ENCODE peak calls at places on chromosomes 16 and 17, in nine cellular contexts. One of them, this sample, is unnamed.

GRCh38 chr16:11354733-11355574 is 9.7 kb downstream of the RMI2 start:
- DNase-seq in colonic mucosa: no peak
- DNase-seq in cardiac fibroblast: no peak
- DNase-seq in testis: peak; percentile 47
- DNase-seq in cardiac muscle cell: peak; percentile 66
- DNase-seq in AG10803: peak; percentile 40
- DNase-seq in PC-3: no peak
- DNase-seq in tibial artery: no peak
- DNase-seq in Caco-2: no peak
- DNase-seq in this sample: no peak

GRCh38 chr17:17186051-17186450 is 20.1 kb downstream of the PLD6 start:
- DNase-seq in testis: no peak
- DNase-seq in cardiac muscle cell: no peak
- DNase-seq in tibial artery: no peak
- DNase-seq in AG10803: no peak
- DNase-seq in PC-3: peak; percentile 73
- DNase-seq in Caco-2: peak; percentile 28
- DNase-seq in cardiac fibroblast: no peak
- DNase-seq in colonic mucosa: no peak
- DNase-seq in this sample: no peak

GRCh38 chr16:86575754-86576557 is 2.4 kb upstream of the FOXL1 start:
- DNase-seq in cardiac fibroblast: peak; percentile 98
- DNase-seq in cardiac muscle cell: peak; percentile 94
- DNase-seq in PC-3: peak; percentile 94
- DNase-seq in testis: peak; percentile 82
- DNase-seq in Caco-2: peak; percentile 92
- DNase-seq in colonic mucosa: peak; percentile 79
- DNase-seq in tibial artery: peak; percentile 94
- DNase-seq in AG10803: peak; percentile 94
- DNase-seq in this sample: peak; percentile 73

GRCh38 chr17:59371426-59372099 is 40.1 kb downstream of the YPEL2 start:
- DNase-seq in tibial artery: peak; percentile 92
- DNase-seq in AG10803: peak; percentile 65
- DNase-seq in testis: peak; percentile 79
- DNase-seq in PC-3: no peak
- DNase-seq in Caco-2: no peak
- DNase-seq in cardiac muscle cell: no peak
- DNase-seq in cardiac fibroblast: peak; percentile 81
- DNase-seq in colonic mucosa: peak; percentile 46
- DNase-seq in this sample: peak; percentile 30

GRCh38 chr16:49492090-49492801 is 118.6 kb downstream of the C16orf78 start:
- DNase-seq in AG10803: no peak
- DNase-seq in cardiac fibroblast: peak; percentile 9
- DNase-seq in colonic mucosa: no peak
- DNase-seq in cardiac muscle cell: peak; percentile 31
- DNase-seq in PC-3: peak; percentile 6
- DNase-seq in testis: peak; percentile 75
- DNase-seq in tibial artery: peak; percentile 69
- DNase-seq in Caco-2: peak; percentile 61
- DNase-seq in this sample: no peak

GRCh38 chr17:78275355-78275754 is 43.9 kb downstream of the TMEM235 start:
- DNase-seq in AG10803: no peak
- DNase-seq in tibial artery: no peak
- DNase-seq in cardiac fibroblast: no peak
- DNase-seq in colonic mucosa: no peak
- DNase-seq in testis: no peak
- DNase-seq in PC-3: no peak
- DNase-seq in cardiac muscle cell: no peak
- DNase-seq in Caco-2: no peak
- DNase-seq in this sample: no peak

GRCh38 chr17:16211601-16212000 is 3.7 kb downstream of the NCOR1 start:
- DNase-seq in testis: no peak
- DNase-seq in AG10803: peak; percentile 70
- DNase-seq in Caco-2: no peak
- DNase-seq in colonic mucosa: no peak
- DNase-seq in PC-3: no peak
- DNase-seq in tibial artery: no peak
- DNase-seq in cardiac muscle cell: no peak
- DNase-seq in cardiac fibroblast: no peak
- DNase-seq in this sample: no peak

GRCh38 chr17:57624390-57624789 is 120.7 kb downstream of the CCDC182 start:
- DNase-seq in cardiac fibroblast: no peak
- DNase-seq in tibial artery: peak; percentile 43
- DNase-seq in cardiac muscle cell: no peak
- DNase-seq in testis: no peak
- DNase-seq in Caco-2: no peak
- DNase-seq in AG10803: no peak
- DNase-seq in colonic mucosa: no peak
- DNase-seq in PC-3: no peak
- DNase-seq in this sample: no peak

GRCh38 chr16:73304008-73304814 is 256.3 kb upstream of the ZFHX3 start:
- DNase-seq in PC-3: no peak
- DNase-seq in Caco-2: no peak
- DNase-seq in AG10803: no peak
- DNase-seq in colonic mucosa: no peak
- DNase-seq in cardiac muscle cell: no peak
- DNase-seq in cardiac fibroblast: no peak
- DNase-seq in testis: no peak
- DNase-seq in tibial artery: no peak
- DNase-seq in this sample: no peak

GRCh38 chr16:24539850-24540484 is 601 bp downstream of the RBBP6 start:
- DNase-seq in testis: peak; percentile 40
- DNase-seq in cardiac fibroblast: no peak
- DNase-seq in tibial artery: peak; percentile 82
- DNase-seq in AG10803: peak; percentile 58
- DNase-seq in colonic mucosa: peak; percentile 55
- DNase-seq in cardiac muscle cell: peak; percentile 61
- DNase-seq in Caco-2: no peak
- DNase-seq in PC-3: no peak
- DNase-seq in this sample: peak; percentile 69

GRCh38 chr16:12332553-12332952 is 356.0 kb downstream of the SNX29 start:
- DNase-seq in Caco-2: no peak
- DNase-seq in testis: no peak
- DNase-seq in cardiac muscle cell: no peak
- DNase-seq in AG10803: no peak
- DNase-seq in colonic mucosa: no peak
- DNase-seq in PC-3: no peak
- DNase-seq in tibial artery: no peak
- DNase-seq in cardiac fibroblast: no peak
- DNase-seq in this sample: no peak

GRCh38 chr16:67562918-67563707 is 787 bp downstream of the CTCF start:
- DNase-seq in cardiac fibroblast: peak; percentile 51
- DNase-seq in AG10803: peak; percentile 54
- DNase-seq in Caco-2: peak; percentile 81
- DNase-seq in tibial artery: peak; percentile 79
- DNase-seq in testis: peak; percentile 58
- DNase-seq in colonic mucosa: peak; percentile 60
- DNase-seq in cardiac muscle cell: peak; percentile 64
- DNase-seq in PC-3: peak; percentile 22
- DNase-seq in this sample: peak; percentile 73

GRCh38 chr16:55655709-55656694 is at the start of gene SLC6A2:
- DNase-seq in tibial artery: no peak
- DNase-seq in cardiac fibroblast: peak; percentile 12
- DNase-seq in PC-3: no peak
- DNase-seq in testis: peak; percentile 42
- DNase-seq in AG10803: no peak
- DNase-seq in colonic mucosa: no peak
- DNase-seq in Caco-2: no peak
- DNase-seq in cardiac muscle cell: no peak
- DNase-seq in this sample: no peak

GRCh38 chr17:13154403-13154802 is 136.6 kb upstream of the ELAC2 start:
- DNase-seq in tibial artery: no peak
- DNase-seq in Caco-2: no peak
- DNase-seq in AG10803: peak; percentile 45
- DNase-seq in cardiac fibroblast: no peak
- DNase-seq in PC-3: no peak
- DNase-seq in colonic mucosa: no peak
- DNase-seq in cardiac muscle cell: no peak
- DNase-seq in testis: no peak
- DNase-seq in this sample: no peak

GRCh38 chr16:3129137-3130131 is 5.4 kb upstream of the ZNF213 start:
- DNase-seq in PC-3: peak; percentile 74
- DNase-seq in cardiac muscle cell: peak; percentile 92
- DNase-seq in testis: peak; percentile 87
- DNase-seq in Caco-2: peak; percentile 81
- DNase-seq in AG10803: peak; percentile 87
- DNase-seq in colonic mucosa: peak; percentile 85
- DNase-seq in tibial artery: peak; percentile 85
- DNase-seq in cardiac fibroblast: peak; percentile 91
- DNase-seq in this sample: peak; percentile 89
- H3K4me3 ChIP-seq in PC-3: no peak overlapping the region
- H3K4me3 ChIP-seq in cardiac muscle cell: no peak overlapping the region
- H3K4me3 ChIP-seq in testis: peak overlapping the region; percentile 49
- H3K4me3 ChIP-seq in Caco-2: peak overlapping the region; percentile 36
- H3K4me3 ChIP-seq in AG10803: peak overlapping the region; percentile 42
- H3K4me3 ChIP-seq in colonic mucosa: peak overlapping the region; percentile 54
- H3K4me3 ChIP-seq in tibial artery: peak overlapping the region; percentile 45
- H3K4me3 ChIP-seq in cardiac fibroblast: peak overlapping the region; percentile 30
- H3K4me3 ChIP-seq in this sample: no peak overlapping the region

GRCh38 chr17:70037498-70037897 is 37.5 kb upstream of the KCNJ16 start:
- DNase-seq in AG10803: no peak
- DNase-seq in Caco-2: no peak
- DNase-seq in PC-3: no peak
- DNase-seq in testis: no peak
- DNase-seq in cardiac muscle cell: no peak
- DNase-seq in tibial artery: no peak
- DNase-seq in cardiac fibroblast: no peak
- DNase-seq in colonic mucosa: no peak
- DNase-seq in this sample: no peak
- H3K4me3 ChIP-seq in AG10803: no peak overlapping the region
- H3K4me3 ChIP-seq in Caco-2: no peak overlapping the region
- H3K4me3 ChIP-seq in PC-3: no peak overlapping the region
- H3K4me3 ChIP-seq in testis: no peak overlapping the region
- H3K4me3 ChIP-seq in cardiac muscle cell: no peak overlapping the region
- H3K4me3 ChIP-seq in tibial artery: no peak overlapping the region
- H3K4me3 ChIP-seq in cardiac fibroblast: no peak overlapping the region
- H3K4me3 ChIP-seq in colonic mucosa: no peak overlapping the region
- H3K4me3 ChIP-seq in this sample: no peak overlapping the region

GRCh38 chr16:58723109-58723508 is 11.0 kb downstream of the GOT2 start:
- DNase-seq in AG10803: no peak
- DNase-seq in PC-3: no peak
- DNase-seq in colonic mucosa: no peak
- DNase-seq in Caco-2: no peak
- DNase-seq in cardiac fibroblast: no peak
- DNase-seq in cardiac muscle cell: no peak
- DNase-seq in testis: no peak
- DNase-seq in tibial artery: no peak
- DNase-seq in this sample: no peak

GRCh38 chr16:58730724-58731370 is 3.3 kb downstream of the GOT2 start:
- DNase-seq in AG10803: no peak
- DNase-seq in cardiac muscle cell: no peak
- DNase-seq in Caco-2: no peak
- DNase-seq in colonic mucosa: no peak
- DNase-seq in tibial artery: no peak
- DNase-seq in PC-3: no peak
- DNase-seq in cardiac fibroblast: no peak
- DNase-seq in testis: no peak
- DNase-seq in this sample: no peak

GRCh38 chr16:58732545-58733247 is 1.4 kb downstream of the GOT2 start:
- DNase-seq in testis: no peak
- DNase-seq in AG10803: no peak
- DNase-seq in PC-3: peak; percentile 64
- DNase-seq in tibial artery: no peak
- DNase-seq in cardiac fibroblast: peak; percentile 85
- DNase-seq in cardiac muscle cell: peak; percentile 31
- DNase-seq in colonic mucosa: no peak
- DNase-seq in Caco-2: no peak
- DNase-seq in this sample: no peak

GRCh38 chr16:58727028-58727781 is 6.9 kb downstream of the GOT2 start:
- DNase-seq in testis: peak; percentile 68
- DNase-seq in colonic mucosa: no peak
- DNase-seq in cardiac fibroblast: no peak
- DNase-seq in AG10803: no peak
- DNase-seq in tibial artery: no peak
- DNase-seq in cardiac muscle cell: no peak
- DNase-seq in PC-3: no peak
- DNase-seq in Caco-2: no peak
- DNase-seq in this sample: no peak

DNA sequence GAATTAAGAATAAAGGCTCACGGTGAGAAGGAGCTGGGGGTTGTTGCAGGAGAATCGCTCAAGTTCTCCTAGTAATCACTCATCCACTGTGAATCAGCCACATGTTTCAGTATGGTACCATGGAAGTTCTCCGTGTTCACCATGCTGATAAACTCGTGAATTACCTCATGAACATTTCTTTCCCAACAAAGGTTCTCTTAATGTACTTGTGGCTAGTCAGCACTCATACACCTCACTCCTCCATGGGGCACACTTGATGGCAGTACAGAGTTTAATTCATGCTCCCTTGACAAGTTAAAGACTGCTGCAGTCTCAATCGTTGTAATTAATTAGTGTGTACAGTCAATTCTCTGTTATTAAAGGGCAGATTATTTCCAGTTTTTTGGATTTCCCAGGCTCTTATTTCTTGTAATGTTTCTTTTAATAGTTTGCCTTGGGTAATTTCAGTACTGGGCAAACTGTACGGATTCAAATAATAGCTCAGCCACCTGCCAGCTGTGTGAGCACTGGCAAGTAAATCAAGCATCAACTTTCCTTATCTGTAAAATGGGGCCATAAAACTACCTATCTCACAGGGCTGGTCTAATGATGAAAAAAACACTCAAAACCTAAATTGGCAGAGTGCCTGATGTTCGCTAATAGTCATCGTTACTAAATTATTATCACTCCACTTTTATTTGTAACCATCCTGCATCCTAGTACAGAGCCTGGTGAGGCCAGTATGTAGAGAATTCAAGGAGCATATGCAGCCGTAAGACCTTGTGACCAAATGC is 6.1 kb downstream of the GOT2 start:
- DNase-seq in PC-3: no peak
- DNase-seq in cardiac muscle cell: no peak
- DNase-seq in Caco-2: no peak
- DNase-seq in AG10803: no peak
- DNase-seq in testis: no peak
- DNase-seq in tibial artery: no peak
- DNase-seq in cardiac fibroblast: no peak
- DNase-seq in colonic mucosa: no peak
- DNase-seq in this sample: no peak
- H3K4me3 ChIP-seq in PC-3: no peak overlapping the region
- H3K4me3 ChIP-seq in cardiac muscle cell: no peak overlapping the region
- H3K4me3 ChIP-seq in Caco-2: no peak overlapping the region
- H3K4me3 ChIP-seq in AG10803: no peak overlapping the region
- H3K4me3 ChIP-seq in testis: no peak overlapping the region
- H3K4me3 ChIP-seq in tibial artery: no peak overlapping the region
- H3K4me3 ChIP-seq in cardiac fibroblast: no peak overlapping the region
- H3K4me3 ChIP-seq in colonic mucosa: no peak overlapping the region
- H3K4me3 ChIP-seq in this sample: no peak overlapping the region

DNA sequence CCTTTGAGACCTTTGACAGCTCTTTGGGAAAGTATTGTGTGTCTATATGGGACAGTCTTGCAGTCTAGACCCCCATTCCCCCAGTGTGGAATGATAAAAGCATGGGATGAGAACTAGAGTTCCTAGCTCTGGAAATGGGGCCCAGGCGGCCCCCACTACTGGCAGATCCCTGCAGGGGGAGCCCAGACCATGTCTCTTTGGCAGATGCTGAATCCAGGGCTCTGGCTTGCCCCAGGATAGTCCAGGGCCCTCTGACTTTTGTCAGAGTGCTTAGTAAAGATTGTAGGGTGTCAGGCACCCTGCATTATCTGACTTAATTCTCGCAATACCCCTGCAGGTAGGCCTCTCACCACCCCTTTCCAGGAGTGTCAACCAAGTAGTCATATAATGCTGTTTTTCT is 8.3 kb downstream of the ALKBH5 start:
- DNase-seq in cardiac muscle cell: no peak
- DNase-seq in Caco-2: peak; percentile 39
- DNase-seq in AG10803: no peak
- DNase-seq in tibial artery: no peak
- DNase-seq in colonic mucosa: no peak
- DNase-seq in PC-3: no peak
- DNase-seq in cardiac fibroblast: peak; percentile 7
- DNase-seq in testis: no peak
- DNase-seq in this sample: no peak
- H3K4me3 ChIP-seq in cardiac muscle cell: no peak overlapping the region
- H3K4me3 ChIP-seq in Caco-2: no peak overlapping the region
- H3K4me3 ChIP-seq in AG10803: no peak overlapping the region
- H3K4me3 ChIP-seq in tibial artery: no peak overlapping the region
- H3K4me3 ChIP-seq in colonic mucosa: no peak overlapping the region
- H3K4me3 ChIP-seq in PC-3: no peak overlapping the region
- H3K4me3 ChIP-seq in cardiac fibroblast: no peak overlapping the region
- H3K4me3 ChIP-seq in testis: no peak overlapping the region
- H3K4me3 ChIP-seq in this sample: no peak overlapping the region